ENCODE peak calls at places on chromosomes 1 and 21, in eight cellular contexts. One of them, this sample, is unnamed.

GRCh38 chr1:180503274-180503862 is 991 bp upstream of the ACBD6 start:
- DNase-seq in GM10248: peak
- DNase-seq in tibial artery: no peak
- DNase-seq in A549: peak
- DNase-seq in fibroblast of lung: no peak
- DNase-seq in foreskin fibroblast: no peak
- DNase-seq in upper lobe of left lung: no peak
- DNase-seq in RWPE1: no peak
- DNase-seq in this sample: no peak

GRCh38 chr1:106022312-106022902 is 1034.1 kb upstream of the PRMT6 start:
- DNase-seq in GM10248: peak
- DNase-seq in tibial artery: no peak
- DNase-seq in A549: no peak
- DNase-seq in fibroblast of lung: peak
- DNase-seq in foreskin fibroblast: no peak
- DNase-seq in upper lobe of left lung: no peak
- DNase-seq in RWPE1: peak
- DNase-seq in this sample: no peak

GRCh38 chr1:67013573-67013972 is 40.4 kb downstream of the SLC35D1 start:
- DNase-seq in GM10248: no peak
- DNase-seq in tibial artery: no peak
- DNase-seq in A549: peak
- DNase-seq in fibroblast of lung: peak
- DNase-seq in foreskin fibroblast: peak
- DNase-seq in upper lobe of left lung: no peak
- DNase-seq in RWPE1: peak
- DNase-seq in this sample: no peak

GRCh38 chr1:172870901-172871606 is 179.7 kb downstream of the TNFSF18 start:
- DNase-seq in GM10248: no peak
- DNase-seq in tibial artery: no peak
- DNase-seq in A549: no peak
- DNase-seq in fibroblast of lung: peak
- DNase-seq in foreskin fibroblast: peak
- DNase-seq in upper lobe of left lung: no peak
- DNase-seq in RWPE1: no peak
- DNase-seq in this sample: no peak

GRCh38 chr1:177983824-177984528 is 14.1 kb upstream of the SEC16B start:
- DNase-seq in GM10248: no peak
- DNase-seq in tibial artery: peak
- DNase-seq in A549: no peak
- DNase-seq in fibroblast of lung: peak
- DNase-seq in foreskin fibroblast: peak
- DNase-seq in upper lobe of left lung: no peak
- DNase-seq in RWPE1: peak
- DNase-seq in this sample: peak

GRCh38 chr21:43691086-43691795 is 27.7 kb upstream of the PDXK start:
- DNase-seq in GM10248: no peak
- DNase-seq in tibial artery: no peak
- DNase-seq in A549: no peak
- DNase-seq in fibroblast of lung: no peak
- DNase-seq in foreskin fibroblast: no peak
- DNase-seq in upper lobe of left lung: no peak
- DNase-seq in RWPE1: peak
- DNase-seq in this sample: no peak

GRCh38 chr1:229029644-229030235 is 241.2 kb upstream of the RAB4A start:
- DNase-seq in GM10248: no peak
- DNase-seq in tibial artery: peak
- DNase-seq in A549: no peak
- DNase-seq in fibroblast of lung: no peak
- DNase-seq in foreskin fibroblast: no peak
- DNase-seq in upper lobe of left lung: no peak
- DNase-seq in RWPE1: no peak
- DNase-seq in this sample: no peak

GRCh38 chr1:154819628-154820590 is 50.2 kb downstream of the KCNN3 start:
- DNase-seq in GM10248: peak
- DNase-seq in tibial artery: no peak
- DNase-seq in A549: peak
- DNase-seq in fibroblast of lung: no peak
- DNase-seq in foreskin fibroblast: no peak
- DNase-seq in upper lobe of left lung: no peak
- DNase-seq in RWPE1: peak
- DNase-seq in this sample: peak

GRCh38 chr1:42743302-42744029 is 3.4 kb upstream of the CLDN19 start:
- DNase-seq in GM10248: no peak
- DNase-seq in tibial artery: no peak
- DNase-seq in A549: no peak
- DNase-seq in fibroblast of lung: no peak
- DNase-seq in foreskin fibroblast: no peak
- DNase-seq in upper lobe of left lung: no peak
- DNase-seq in RWPE1: peak
- DNase-seq in this sample: no peak

GRCh38 chr21:38958940-38959685 is 153.4 kb downstream of the ETS2 start:
- DNase-seq in GM10248: no peak
- DNase-seq in tibial artery: no peak
- DNase-seq in A549: no peak
- DNase-seq in fibroblast of lung: peak
- DNase-seq in foreskin fibroblast: peak
- DNase-seq in upper lobe of left lung: no peak
- DNase-seq in RWPE1: no peak
- DNase-seq in this sample: no peak

GRCh38 chr21:9839011-9839661 is 682.2 kb upstream of the TPTE start:
- DNase-seq in GM10248: peak
- DNase-seq in tibial artery: peak
- DNase-seq in A549: no peak
- DNase-seq in fibroblast of lung: no peak
- DNase-seq in foreskin fibroblast: no peak
- DNase-seq in upper lobe of left lung: peak
- DNase-seq in RWPE1: no peak
- DNase-seq in this sample: no peak

GRCh38 chr1:179865377-179865776 is 12.2 kb downstream of the TOR1AIP2 start:
- DNase-seq in GM10248: no peak
- DNase-seq in tibial artery: no peak
- DNase-seq in A549: no peak
- DNase-seq in fibroblast of lung: no peak
- DNase-seq in foreskin fibroblast: no peak
- DNase-seq in upper lobe of left lung: no peak
- DNase-seq in RWPE1: no peak
- DNase-seq in this sample: no peak

GRCh38 chr1:33902486-33903209 is 38.8 kb downstream of the HMGB4 start:
- DNase-seq in GM10248: peak
- DNase-seq in tibial artery: no peak
- DNase-seq in A549: no peak
- DNase-seq in fibroblast of lung: peak
- DNase-seq in foreskin fibroblast: no peak
- DNase-seq in upper lobe of left lung: no peak
- DNase-seq in RWPE1: no peak
- DNase-seq in this sample: no peak

GRCh38 chr1:110068646-110069301 is 1.7 kb downstream of the ALX3 start:
- DNase-seq in GM10248: no peak
- DNase-seq in tibial artery: no peak
- DNase-seq in A549: no peak
- DNase-seq in fibroblast of lung: no peak
- DNase-seq in foreskin fibroblast: no peak
- DNase-seq in upper lobe of left lung: peak
- DNase-seq in RWPE1: no peak
- DNase-seq in this sample: no peak

GRCh38 chr21:33078907-33079582 is 9.1 kb downstream of the OLIG1 start:
- DNase-seq in GM10248: peak
- DNase-seq in tibial artery: no peak
- DNase-seq in A549: peak
- DNase-seq in fibroblast of lung: peak
- DNase-seq in foreskin fibroblast: peak
- DNase-seq in upper lobe of left lung: no peak
- DNase-seq in RWPE1: peak
- DNase-seq in this sample: no peak
- TF ChIP-seq CTCF in GM10248: no peak
- TF ChIP-seq CTCF in tibial artery: no peak
- TF ChIP-seq CTCF in A549: no peak
- TF ChIP-seq CTCF in fibroblast of lung: no peak
- TF ChIP-seq CTCF in foreskin fibroblast: no peak
- TF ChIP-seq CTCF in upper lobe of left lung: no peak
- TF ChIP-seq CTCF in RWPE1: no peak
- TF ChIP-seq CTCF in this sample: no peak

GRCh38 chr21:23401278-23401677 is 2206.0 kb downstream of the MRPL39 start:
- DNase-seq in GM10248: no peak
- DNase-seq in tibial artery: no peak
- DNase-seq in A549: no peak
- DNase-seq in fibroblast of lung: no peak
- DNase-seq in foreskin fibroblast: no peak
- DNase-seq in upper lobe of left lung: no peak
- DNase-seq in RWPE1: peak
- DNase-seq in this sample: no peak
- TF ChIP-seq CTCF in GM10248: no peak
- TF ChIP-seq CTCF in tibial artery: no peak
- TF ChIP-seq CTCF in A549: no peak
- TF ChIP-seq CTCF in fibroblast of lung: no peak
- TF ChIP-seq CTCF in foreskin fibroblast: no peak
- TF ChIP-seq CTCF in upper lobe of left lung: no peak
- TF ChIP-seq CTCF in RWPE1: peak
- TF ChIP-seq CTCF in this sample: peak

GRCh38 chr1:211521102-211521815 is 29.3 kb upstream of the RD3 start:
- DNase-seq in GM10248: no peak
- DNase-seq in tibial artery: no peak
- DNase-seq in A549: no peak
- DNase-seq in fibroblast of lung: no peak
- DNase-seq in foreskin fibroblast: no peak
- DNase-seq in upper lobe of left lung: no peak
- DNase-seq in RWPE1: no peak
- DNase-seq in this sample: no peak

GRCh38 chr1:211522804-211523203 is 30.8 kb upstream of the RD3 start:
- DNase-seq in GM10248: no peak
- DNase-seq in tibial artery: no peak
- DNase-seq in A549: no peak
- DNase-seq in fibroblast of lung: no peak
- DNase-seq in foreskin fibroblast: no peak
- DNase-seq in upper lobe of left lung: no peak
- DNase-seq in RWPE1: no peak
- DNase-seq in this sample: no peak

GRCh38 chr1:211518330-211519289 is 26.6 kb upstream of the RD3 start:
- DNase-seq in GM10248: peak
- DNase-seq in tibial artery: no peak
- DNase-seq in A549: no peak
- DNase-seq in fibroblast of lung: no peak
- DNase-seq in foreskin fibroblast: no peak
- DNase-seq in upper lobe of left lung: no peak
- DNase-seq in RWPE1: no peak
- DNase-seq in this sample: no peak

GRCh38 chr1:211519602-211520001 is 27.6 kb upstream of the RD3 start:
- DNase-seq in GM10248: no peak
- DNase-seq in tibial artery: no peak
- DNase-seq in A549: no peak
- DNase-seq in fibroblast of lung: no peak
- DNase-seq in foreskin fibroblast: no peak
- DNase-seq in upper lobe of left lung: no peak
- DNase-seq in RWPE1: no peak
- DNase-seq in this sample: no peak

GRCh38 chr1:211520641-211521040 is 28.7 kb upstream of the RD3 start:
- DNase-seq in GM10248: no peak
- DNase-seq in tibial artery: no peak
- DNase-seq in A549: no peak
- DNase-seq in fibroblast of lung: peak
- DNase-seq in foreskin fibroblast: peak
- DNase-seq in upper lobe of left lung: no peak
- DNase-seq in RWPE1: no peak
- DNase-seq in this sample: no peak
- TF ChIP-seq CTCF in GM10248: no peak
- TF ChIP-seq CTCF in tibial artery: no peak
- TF ChIP-seq CTCF in A549: peak
- TF ChIP-seq CTCF in fibroblast of lung: peak
- TF ChIP-seq CTCF in foreskin fibroblast: no peak
- TF ChIP-seq CTCF in upper lobe of left lung: no peak
- TF ChIP-seq CTCF in RWPE1: no peak
- TF ChIP-seq CTCF in this sample: no peak

GRCh38 chr1:115762792-115763191 is 5.7 kb downstream of the CASQ2 start:
- DNase-seq in GM10248: no peak
- DNase-seq in tibial artery: no peak
- DNase-seq in A549: no peak
- DNase-seq in fibroblast of lung: no peak
- DNase-seq in foreskin fibroblast: no peak
- DNase-seq in upper lobe of left lung: no peak
- DNase-seq in RWPE1: no peak
- DNase-seq in this sample: no peak

GRCh38 chr1:115765091-115765490 is 3.4 kb downstream of the CASQ2 start:
- DNase-seq in GM10248: no peak
- DNase-seq in tibial artery: no peak
- DNase-seq in A549: no peak
- DNase-seq in fibroblast of lung: no peak
- DNase-seq in foreskin fibroblast: no peak
- DNase-seq in upper lobe of left lung: no peak
- DNase-seq in RWPE1: no peak
- DNase-seq in this sample: no peak

GRCh38 chr1:115761601-115762302 is 6.8 kb downstream of the CASQ2 start:
- DNase-seq in GM10248: no peak
- DNase-seq in tibial artery: no peak
- DNase-seq in A549: no peak
- DNase-seq in fibroblast of lung: no peak
- DNase-seq in foreskin fibroblast: no peak
- DNase-seq in upper lobe of left lung: no peak
- DNase-seq in RWPE1: peak
- DNase-seq in this sample: no peak

GRCh38 chr1:115767403-115767802 is 1.1 kb downstream of the CASQ2 start:
- DNase-seq in GM10248: no peak
- DNase-seq in tibial artery: peak
- DNase-seq in A549: no peak
- DNase-seq in fibroblast of lung: no peak
- DNase-seq in foreskin fibroblast: no peak
- DNase-seq in upper lobe of left lung: no peak
- DNase-seq in RWPE1: no peak
- DNase-seq in this sample: no peak

GRCh38 chr1:115764541-115764940 is 4.0 kb downstream of the CASQ2 start:
- DNase-seq in GM10248: no peak
- DNase-seq in tibial artery: no peak
- DNase-seq in A549: peak
- DNase-seq in fibroblast of lung: peak
- DNase-seq in foreskin fibroblast: peak
- DNase-seq in upper lobe of left lung: no peak
- DNase-seq in RWPE1: peak
- DNase-seq in this sample: peak
- TF ChIP-seq CTCF in GM10248: peak
- TF ChIP-seq CTCF in tibial artery: peak
- TF ChIP-seq CTCF in A549: peak
- TF ChIP-seq CTCF in fibroblast of lung: peak
- TF ChIP-seq CTCF in foreskin fibroblast: peak
- TF ChIP-seq CTCF in upper lobe of left lung: peak
- TF ChIP-seq CTCF in RWPE1: no peak
- TF ChIP-seq CTCF in this sample: no peak

This sample was measured in endothelial cell.